ENCODE peak calls at places on chromosomes 2 and 18, in seven cellular contexts. X, Y, P, M, Q, J and H are unnamed samples.

GRCh38 chr2:100780203-100781008 is 39.5 kb upstream of the NPAS2 start:
- DNase-seq in J (peak; percentile 88), X (no peak), M (no peak), Y (no peak), P (peak; percentile 46), Q (no peak), H (no peak)

GRCh38 chr2:74747411-74748080 is 86.4 kb upstream of the HK2 start:
- DNase-seq in X (no peak), J (peak; percentile 43), Q (no peak), Y (no peak), M (no peak), P (no peak), H (no peak)

GRCh38 chr2:105391058-105391627 is 7.7 kb downstream of the FHL2 start:
- DNase-seq in J (peak; percentile 92), Q (no peak), X (no peak), P (no peak), M (no peak), Y (no peak), H (no peak)

GRCh38 chr2:10768063-10768507 is 44.5 kb downstream of the PDIA6 start:
- DNase-seq in J (no peak), P (no peak), X (no peak), Q (no peak), Y (no peak), M (no peak), H (no peak)

GRCh38 chr2:239025951-239026461 is 178.1 kb downstream of the TWIST2 start:
- DNase-seq in P (no peak), Y (no peak), X (no peak), J (no peak), Q (no peak), M (no peak), H (no peak)

GRCh38 chr2:217954469-217954868 is 48.3 kb downstream of the TNS1 start:
- DNase-seq in J (no peak), X (no peak), P (no peak), Q (no peak), M (no peak), Y (no peak), H (no peak)

GRCh38 chr2:150669492-150669891 is 182.0 kb upstream of the RND3 start:
- DNase-seq in Y (no peak), X (no peak), P (no peak), J (no peak), M (no peak), Q (no peak), H (no peak)

GRCh38 chr18:70421471-70421870 is 132.6 kb downstream of the SOCS6 start:
- DNase-seq in J (peak; percentile 82), M (no peak), Y (no peak), X (no peak), Q (no peak), P (no peak), H (no peak)

GRCh38 chr2:12361506-12361905 is 355.2 kb upstream of the TRIB2 start:
- DNase-seq in J (peak; percentile 10), Y (no peak), Q (no peak), M (no peak), X (no peak), P (no peak), H (no peak)

GRCh38 chr2:38146302-38146916 is 70.5 kb upstream of the CYP1B1 start:
- DNase-seq in M (peak; percentile 71), Q (no peak), X (no peak), P (no peak), J (peak; percentile 99), Y (no peak), H (no peak)

GRCh38 chr2:79604748-79605147 is 91.9 kb downstream of the CTNNA2 start:
- DNase-seq in J (peak; percentile 18), P (no peak), Q (no peak), M (no peak), X (no peak), Y (no peak), H (no peak)

GRCh38 chr2:59578349-59578748 is 975.1 kb downstream of the BCL11A start:
- DNase-seq in X (no peak), Y (no peak), Q (no peak), J (no peak), M (no peak), P (no peak), H (no peak)

GRCh38 chr18:78891185-78891762 is 88.3 kb upstream of the SALL3 start:
- DNase-seq in J (no peak), Y (peak; percentile 21), X (no peak), Q (no peak), M (no peak), P (no peak), H (no peak)

GRCh38 chr18:76369791-76370555 is 125.1 kb downstream of the ZNF516 start:
- DNase-seq in J (no peak), X (no peak), Y (no peak), P (no peak), M (no peak), Q (no peak), H (no peak)

GRCh38 chr18:59546164-59546563 is 151.1 kb downstream of the CCBE1 start:
- DNase-seq in J (peak; percentile 90), Q (no peak), Y (no peak), X (no peak), M (no peak), P (no peak), H (no peak)

GRCh38 chr18:44602845-44603244 is 77.8 kb upstream of the SETBP1 start:
- DNase-seq in J (peak; percentile 51), Y (no peak), X (no peak), P (no peak), M (no peak), Q (no peak), H (no peak)

GRCh38 chr2:101828267-101829017 is 130.9 kb downstream of the MAP4K4 start:
- DNase-seq in X (no peak), Q (no peak), M (no peak), J (peak; percentile 54), Y (no peak), P (no peak), H (peak; percentile 77)

GRCh38 chr18:43525149-43525548 is 247.9 kb upstream of the SYT4 start:
- DNase-seq in M (no peak), Q (no peak), J (no peak), Y (no peak), X (no peak), P (no peak), H (no peak)

GRCh38 chr2:148201075-148202004 is 180.4 kb downstream of the MBD5 start:
- DNase-seq in M (no peak), J (peak; percentile 12), P (peak; percentile 28), Y (no peak), Q (peak; percentile 89), X (no peak), H (peak; percentile 22)

GRCh38 chr2:17083902-17084301 is 418.3 kb upstream of the CYRIA start:
- DNase-seq in M (no peak), J (peak; percentile 88), X (no peak), Y (no peak), P (no peak), Q (no peak), H (no peak)

GRCh38 chr2:88180594-88181240 is 10.6 kb downstream of the THNSL2 start:
- DNase-seq in J (peak; percentile 15), P (no peak), Q (no peak), M (no peak), Y (no peak), X (no peak), H (no peak)

GRCh38 chr2:121386102-121386501 is 101.1 kb upstream of the TFCP2L1 start:
- DNase-seq in P (no peak), J (no peak), X (no peak), Q (no peak), M (no peak), Y (no peak), H (no peak)

GRCh38 chr18:69567813-69568488 is 167.3 kb downstream of the DOK6 start:
- DNase-seq in Y (no peak), X (no peak), M (no peak), J (no peak), Q (peak; percentile 59), P (no peak), H (no peak)

GRCh38 chr2:106197878-106198277 is 3.8 kb upstream of the UXS1 start:
- DNase-seq in M (no peak), J (peak; percentile 94), Y (no peak), Q (no peak), P (no peak), X (no peak), H (no peak)

GRCh38 chr2:128304715-128305554 is 13.7 kb downstream of the HS6ST1 start:
- DNase-seq in X (no peak), Y (peak; percentile 80), J (peak; percentile 95), M (no peak), P (no peak), Q (peak; percentile 77), H (no peak)

GRCh38 chr18:5175378-5175777 is 21.7 kb downstream of the AKAIN1 start:
- DNase-seq in M (no peak), P (no peak), Q (no peak), J (no peak), Y (no peak), X (no peak), H (no peak)

GRCh38 chr18:5173646-5174045 is 23.4 kb downstream of the AKAIN1 start:
- DNase-seq in M (no peak), X (no peak), P (no peak), Q (no peak), J (no peak), Y (no peak), H (no peak)

GRCh38 chr18:5180254-5180653 is 16.8 kb downstream of the AKAIN1 start:
- DNase-seq in P (no peak), X (no peak), Y (no peak), M (no peak), J (no peak), Q (no peak), H (no peak)

GRCh38 chr18:5173216-5173615 is 23.8 kb downstream of the AKAIN1 start:
- DNase-seq in X (no peak), Y (no peak), P (no peak), Q (no peak), J (no peak), M (no peak), H (no peak)

GRCh38 chr18:5178519-5178918 is 18.5 kb downstream of the AKAIN1 start:
- DNase-seq in Y (no peak), X (no peak), J (no peak), Q (no peak), M (no peak), P (no peak), H (no peak)
- H3K27ac ChIP-seq in Y (no peak overlapping the region), X (no peak overlapping the region), J (no peak overlapping the region), Q (no peak overlapping the region), M (no peak overlapping the region), P (no peak overlapping the region), H (no peak overlapping the region)

GRCh38 chr2:36650434-36650833 is 46.1 kb upstream of the VIT start:
- DNase-seq in P (no peak), M (no peak), Q (no peak), Y (no peak), X (no peak), J (no peak), H (no peak)
- H3K4me3 ChIP-seq in P (no peak overlapping the region), M (no peak overlapping the region), Q (no peak overlapping the region), Y (no peak overlapping the region), X (no peak overlapping the region), J (no peak overlapping the region), H (no peak overlapping the region)

DNA sequence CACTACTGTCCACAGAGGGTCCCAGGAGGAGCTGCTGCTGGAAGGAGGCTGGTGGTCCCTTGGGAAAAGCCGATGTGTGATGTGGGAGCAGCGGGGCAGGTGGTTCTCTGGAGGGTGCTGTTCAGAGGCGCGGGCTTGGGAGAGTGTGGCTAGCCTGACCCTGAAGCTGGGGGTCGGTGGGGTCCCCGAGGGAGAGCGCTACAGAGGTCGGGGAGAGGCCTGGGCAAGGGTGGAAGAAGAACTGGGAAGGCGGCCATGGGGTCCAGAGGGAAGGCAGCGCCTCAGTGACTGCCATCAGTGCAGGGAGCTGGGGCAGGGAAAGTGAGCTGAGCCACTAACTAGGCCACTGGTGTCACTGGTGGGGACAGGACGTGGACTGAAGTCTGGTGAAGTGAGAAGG is 32.5 kb downstream of the FAM228A start:
- DNase-seq in Y (no peak), J (no peak), P (no peak), X (no peak), Q (no peak), M (no peak), H (no peak)
- H3K36me3 ChIP-seq in Y (peaks cover 86% of the 10 kb centered on the region), J (peaks cover 7% of the 10 kb centered on the region), P (peaks cover 24% of the 10 kb centered on the region), X (peaks cover 49% of the 10 kb centered on the region), Q (no peaks in the 10 kb centered on the region), M (peaks cover 11% of the 10 kb centered on the region), H (peaks cover 90% of the 10 kb centered on the region)

GRCh38 chr2:46298522-46299351 is 1.5 kb downstream of the EPAS1 start:
- DNase-seq in Y (peak; percentile 84), M (no peak), Q (peak; percentile 59), J (peak; percentile 39), P (peak; percentile 73), X (no peak), H (no peak)
- H3K27ac ChIP-seq in Y (peak overlapping the region; percentile 98), M (no peak overlapping the region), Q (no peak overlapping the region), J (peak overlapping the region; percentile 81), P (peak overlapping the region; percentile 87), X (peak overlapping the region; percentile 25), H (no peak overlapping the region)